ENCODE peak calls at places on chromosomes 13 and 19, in seven cellular contexts. A is stimulated activated CD8-positive, alpha-beta memory T cell treated with anti-CD3 and anti-CD28 coated beads, Interleukin-2, amount 100 ng/mL, for 48 hours; D is Right ventricle myocardium superior; R is brain pericyte; X is AG09319; O is mammary epithelial cell; S is T-cell. N is an unnamed sample.

GRCh38 chr13:98276486-98276885 is 99.4 kb upstream of the RNF113B start:
- DNase-seq in O (no peak), S (no peak), X (no peak), D (no peak), A (no peak), R (no peak), N (no peak)

GRCh38 chr19:16217671-16218464 is 20.2 kb downstream of the AP1M1 start:
- DNase-seq in X (no peak), R (no peak), A (no peak), S (no peak), D (no peak), O (no peak), N (no peak)

GRCh38 chr19:41997851-41998229 is 3.8 kb upstream of the ATP1A3 start:
- DNase-seq in R (no peak), O (no peak), D (no peak), S (no peak), A (no peak), X (no peak), N (peak)

GRCh38 chr13:34343413-34343812 is 525.5 kb downstream of the RFC3 start:
- DNase-seq in D (no peak), S (no peak), R (no peak), X (no peak), O (no peak), A (no peak), N (no peak)

GRCh38 chr19:31519216-31519615 is 170.0 kb upstream of the TSHZ3 start:
- DNase-seq in D (no peak), S (no peak), O (peak), A (no peak), X (no peak), R (no peak), N (no peak)

GRCh38 chr13:96214804-96215445 is 125.0 kb downstream of the HS6ST3 start:
- DNase-seq in S (no peak), R (no peak), D (no peak), X (no peak), A (no peak), O (no peak), N (no peak)

GRCh38 chr19:6047741-6048231 is 62.5 kb downstream of the RFX2 start:
- DNase-seq in A (no peak), X (no peak), R (no peak), S (no peak), D (no peak), O (no peak), N (peak)

GRCh38 chr13:108266316-108266936 is 3.1 kb upstream of the TNFSF13B start:
- DNase-seq in O (no peak), A (no peak), X (no peak), R (no peak), S (no peak), D (peak), N (no peak)

GRCh38 chr19:17841810-17842662 is 5.7 kb downstream of the JAK3 start:
- DNase-seq in X (peak), D (peak), S (no peak), A (peak), R (peak), O (peak), N (peak)

GRCh38 chr19:4052114-4052992 is 14.3 kb downstream of the ZBTB7A start:
- DNase-seq in D (peak), A (no peak), O (peak), S (no peak), R (no peak), X (no peak), N (no peak)

GRCh38 chr13:100694722-100695644 is 20.4 kb upstream of the TMTC4 start:
- DNase-seq in R (no peak), S (no peak), X (no peak), D (no peak), A (no peak), O (peak), N (peak)

GRCh38 chr19:35213678-35214632 is 14.6 kb downstream of the FAM187B start:
- DNase-seq in X (no peak), O (peak), S (peak), R (no peak), A (peak), D (peak), N (no peak)

GRCh38 chr13:112453874-112454647 is 77.9 kb downstream of the SPACA7 start:
- DNase-seq in A (no peak), D (no peak), X (no peak), R (no peak), O (no peak), S (no peak), N (peak)

GRCh38 chr19:8640402-8641004 is 10.1 kb downstream of the NFILZ start:
- DNase-seq in S (no peak), D (peak), R (no peak), X (no peak), O (no peak), A (no peak), N (no peak)

GRCh38 chr19:48987323-48987722 is 5.8 kb downstream of the GYS1 start:
- DNase-seq in R (no peak), X (no peak), D (no peak), O (no peak), S (no peak), A (no peak), N (no peak)

GRCh38 chr13:101545521-101545920 is 93.0 kb downstream of the ITGBL1 start:
- DNase-seq in A (no peak), S (no peak), D (no peak), X (no peak), R (no peak), O (no peak), N (no peak)

GRCh38 chr19:5250127-5250659 is 90.4 kb downstream of the PTPRS start:
- DNase-seq in X (no peak), S (no peak), A (no peak), R (no peak), O (no peak), D (peak), N (no peak)

GRCh38 chr13:113756441-113757097 is 2.5 kb upstream of the TMEM255B start:
- DNase-seq in D (no peak), O (no peak), A (no peak), X (no peak), S (no peak), R (no peak), N (no peak)

GRCh38 chr13:43720780-43721397 is 65.9 kb downstream of the ENOX1 start:
- DNase-seq in O (peak), X (no peak), D (no peak), A (no peak), S (no peak), R (peak), N (no peak)

GRCh38 chr19:35592226-35592625 is 6.3 kb downstream of the PMIS2 start:
- DNase-seq in O (peak), A (no peak), R (no peak), S (no peak), X (no peak), D (no peak), N (peak)

GRCh38 chr13:63364159-63364558 is 1948.5 kb upstream of the PCDH20 start:
- DNase-seq in S (no peak), A (no peak), X (no peak), O (no peak), R (no peak), D (no peak), N (no peak)

GRCh38 chr13:73465629-73465974 is 406.8 kb downstream of the KLF5 start:
- DNase-seq in X (no peak), S (no peak), O (peak), A (no peak), R (no peak), D (no peak), N (no peak)

GRCh38 chr19:46713781-46714522 is 3.0 kb downstream of the PRKD2 start:
- DNase-seq in A (peak), X (peak), O (peak), R (no peak), S (peak), D (peak), N (peak)